ENCODE peak calls at places on chromosome 16, in eight cellular contexts. I is K562, R is H1, Y is stomach, A is endothelial cell of umbilical vein, G is sigmoid colon, P is HL-60, D is spleen. F is an unnamed sample.

GRCh38 chr16:85615014-85615851 is 2.1 kb downstream of the GSE1 start:
- DNase-seq in I (no peak), R (no peak), Y (peak; percentile 91), A (no peak), G (no peak), P (peak; percentile 35), D (peak; percentile 88), F (no peak)

GRCh38 chr16:75070055-75070841 is 46.3 kb downstream of the LDHD start:
- DNase-seq in I (peak; percentile 39), R (no peak), Y (peak; percentile 59), A (no peak), G (peak; percentile 71), P (no peak), D (no peak), F (no peak)

GRCh38 chr16:980595-980854 is 1.0 kb upstream of the SOX8 start:
- DNase-seq in I (no peak), R (no peak), Y (no peak), A (no peak), G (no peak), P (no peak), D (no peak), F (no peak)

GRCh38 chr16:15775209-15775608 is 81.6 kb downstream of the MYH11 start:
- DNase-seq in I (no peak), R (no peak), Y (no peak), A (peak; percentile 13), G (no peak), P (no peak), D (no peak), F (no peak)

GRCh38 chr16:65788434-65789147 is 577.9 kb upstream of the CDH5 start:
- DNase-seq in I (no peak), R (no peak), Y (no peak), A (no peak), G (no peak), P (no peak), D (no peak), F (no peak)

GRCh38 chr16:87435399-87436224 is 43.5 kb downstream of the MAP1LC3B start:
- DNase-seq in I (no peak), R (no peak), Y (no peak), A (peak; percentile 95), G (no peak), P (no peak), D (no peak), F (no peak)

GRCh38 chr16:73909529-73910035 is 387.0 kb upstream of the PSMD7 start:
- DNase-seq in I (no peak), R (no peak), Y (no peak), A (no peak), G (no peak), P (no peak), D (no peak), F (no peak)

GRCh38 chr16:72995151-72995881 is 52.6 kb downstream of the ZFHX3 start:
- DNase-seq in I (peak; percentile 66), R (peak; percentile 23), Y (no peak), A (no peak), G (no peak), P (no peak), D (no peak), F (no peak)

GRCh38 chr16:85696761-85697160 is 8.0 kb upstream of the GINS2 start:
- DNase-seq in I (no peak), R (no peak), Y (no peak), A (no peak), G (no peak), P (no peak), D (no peak), F (no peak)

GRCh38 chr16:85524630-85525463 is 88.3 kb upstream of the GSE1 start:
- DNase-seq in I (no peak), R (no peak), Y (peak; percentile 53), A (no peak), G (peak; percentile 81), P (peak; percentile 71), D (peak; percentile 91), F (no peak)

GRCh38 chr16:84844049-84844350 is 24.2 kb downstream of the CRISPLD2 start:
- DNase-seq in I (no peak), R (no peak), Y (no peak), A (no peak), G (peak; percentile 93), P (no peak), D (no peak), F (no peak)

GRCh38 chr16:23899869-23900268 is 64.1 kb downstream of the PRKCB start:
- DNase-seq in I (no peak), R (no peak), Y (no peak), A (no peak), G (no peak), P (no peak), D (no peak), F (no peak)

GRCh38 chr16:23900480-23901177 is 64.8 kb downstream of the PRKCB start:
- DNase-seq in I (peak; percentile 43), R (no peak), Y (no peak), A (no peak), G (no peak), P (no peak), D (no peak), F (no peak)

GRCh38 chr16:23903001-23903414 is 67.2 kb downstream of the PRKCB start:
- DNase-seq in I (peak; percentile 29), R (no peak), Y (no peak), A (no peak), G (no peak), P (peak; percentile 23), D (no peak), F (no peak)

GRCh38 chr16:23902223-23903000 is 66.6 kb downstream of the PRKCB start:
- DNase-seq in I (peak; percentile 30), R (no peak), Y (no peak), A (no peak), G (no peak), P (no peak), D (no peak), F (no peak)

GRCh38 chr16:23901178-23902131 is 65.7 kb downstream of the PRKCB start:
- DNase-seq in I (peak; percentile 83), R (no peak), Y (no peak), A (peak; percentile 80), G (no peak), P (no peak), D (no peak), F (no peak)
- TF ChIP-seq POLR2AphosphoS5 in I (peak; percentile 98), R (no peak), Y (no peak), A (no peak), G (no peak), P (no peak), D (no peak), F (no peak)

GRCh38 chr16:25690563-25691143 is 1.1 kb upstream of the HS3ST4 start:
- DNase-seq in I (no peak), R (no peak), Y (peak; percentile 41), A (no peak), G (no peak), P (no peak), D (no peak), F (no peak)
- H3K27me3 ChIP-seq in I (peaks cover 10% of the 10 kb centered on the region), R (peaks cover 22% of the 10 kb centered on the region), Y (no peaks in the 10 kb centered on the region), A (peaks cover 20% of the 10 kb centered on the region), G (peaks cover 61% of the 10 kb centered on the region), P (peaks cover 34% of the 10 kb centered on the region), D (peaks cover 39% of the 10 kb centered on the region), F (peaks cover 4% of the 10 kb centered on the region)

GRCh38 chr16:67959930-67960329 is 8.5 kb downstream of the SLC12A4 start:
- DNase-seq in I (no peak), R (no peak), Y (no peak), A (no peak), G (no peak), P (no peak), D (no peak), F (no peak)

GRCh38 chr16:67959520-67959919 is 8.9 kb downstream of the SLC12A4 start:
- DNase-seq in I (peak; percentile 49), R (no peak), Y (no peak), A (no peak), G (peak; percentile 86), P (no peak), D (no peak), F (no peak)

GRCh38 chr16:67963325-67964321 is 4.8 kb downstream of the SLC12A4 start:
- DNase-seq in I (peak; percentile 66), R (peak; percentile 36), Y (peak; percentile 34), A (no peak), G (no peak), P (no peak), D (peak; percentile 75), F (no peak)

GRCh38 chr16:67962135-67962534 is 6.3 kb downstream of the SLC12A4 start:
- DNase-seq in I (no peak), R (no peak), Y (no peak), A (no peak), G (no peak), P (no peak), D (no peak), F (no peak)

DNA sequence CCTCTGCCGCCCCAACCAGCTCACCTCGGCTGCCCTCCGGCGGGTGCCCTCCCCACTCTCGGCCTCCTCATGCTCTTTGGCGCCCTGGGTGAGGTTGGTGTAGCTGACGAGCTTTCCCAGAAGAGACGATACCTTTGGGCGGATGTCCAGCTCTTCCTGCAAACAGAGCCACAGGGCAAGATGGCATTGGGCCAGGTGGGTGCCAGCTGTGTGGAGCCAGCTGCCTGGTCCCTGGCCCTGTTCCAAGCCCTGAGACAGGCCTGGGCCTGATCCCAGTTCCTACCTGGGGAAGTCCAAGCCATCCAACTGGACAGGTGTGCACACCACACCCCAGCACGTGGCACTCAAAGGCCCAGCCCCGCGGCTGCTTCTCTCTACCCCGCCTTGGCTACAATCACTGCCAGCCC is 6.9 kb downstream of the SLC12A4 start:
- DNase-seq in I (no peak), R (no peak), Y (peak; percentile 91), A (no peak), G (no peak), P (no peak), D (no peak), F (no peak)
- TF ChIP-seq POLR2AphosphoS5 in I (no peak), R (no peak), Y (no peak), A (no peak), G (no peak), P (no peak), D (no peak), F (peak; percentile 52)

GRCh38 chr16:20310421-20311395 is 16.6 kb downstream of the GP2 start:
- DNase-seq in I (no peak), R (no peak), Y (no peak), A (no peak), G (no peak), P (no peak), D (no peak), F (no peak)

GRCh38 chr16:20313741-20314140 is 13.6 kb downstream of the GP2 start:
- DNase-seq in I (no peak), R (no peak), Y (no peak), A (no peak), G (no peak), P (no peak), D (no peak), F (no peak)

GRCh38 chr16:20308801-20309590 is 18.3 kb downstream of the GP2 start:
- DNase-seq in I (no peak), R (no peak), Y (no peak), A (no peak), G (no peak), P (no peak), D (no peak), F (no peak)

GRCh38 chr16:20309786-20310185 is 17.5 kb downstream of the GP2 start:
- DNase-seq in I (no peak), R (no peak), Y (no peak), A (no peak), G (no peak), P (no peak), D (no peak), F (no peak)

DNA sequence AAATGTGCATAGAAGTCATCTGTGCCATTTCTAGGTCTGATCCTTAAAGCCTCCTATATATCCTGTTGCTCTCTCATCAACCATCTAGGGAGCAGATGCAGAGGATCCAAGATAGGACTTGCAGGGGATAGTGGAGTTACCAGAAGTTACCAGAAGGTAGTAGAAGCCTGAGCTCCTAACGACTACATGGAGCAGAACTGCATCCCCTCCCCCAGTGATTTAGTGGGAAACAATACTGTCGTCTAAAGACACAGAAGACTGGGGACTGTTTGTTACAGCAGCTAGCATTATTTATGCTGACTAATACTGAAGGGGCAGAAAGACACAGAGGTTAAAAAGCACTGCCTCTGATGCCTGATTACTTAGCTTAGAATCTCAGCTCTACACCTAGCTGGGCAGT is 15.8 kb downstream of the GP2 start:
- DNase-seq in I (no peak), R (no peak), Y (no peak), A (no peak), G (no peak), P (no peak), D (no peak), F (no peak)
- H3K27me3 ChIP-seq in I (no peaks in the 10 kb centered on the region), R (no peaks in the 10 kb centered on the region), Y (no peaks in the 10 kb centered on the region), A (no peaks in the 10 kb centered on the region), G (no peaks in the 10 kb centered on the region), P (no peaks in the 10 kb centered on the region), D (no peaks in the 10 kb centered on the region), F (no peaks in the 10 kb centered on the region)

F was measured in vagina.